ENCODE peak calls at places on chromosomes 5 and 9, in eight cellular contexts. Y is natural killer cell; K is stimulated activated CD4-positive, alpha-beta T cell treated with anti-CD3 and anti-CD28 coated beads, Interleukin-1b, Interleukin-23, amount 100 ng/mL, for 4 hours; A is uterus; X is cardiac fibroblast; T is anterior cingulate cortex; V is mesenchymal stem cell; E is stimulated activated CD8-positive, alpha-beta memory T cell treated with anti-CD3 and anti-CD28 coated beads, Interleukin-4, amount 100 ng/mL, for 1 hour. P is an unnamed sample.

GRCh38 chr9:133792721-133793470 is 54.7 kb upstream of the SARDH start:
- DNase-seq in Y (peak; percentile 56), K (peak; percentile 29), A (peak; percentile 82), X (peak; percentile 82), T (peak; percentile 65), V (peak; percentile 81), E (no peak), P (peak; percentile 92)

GRCh38 chr5:33362915-33363314 is 77.8 kb upstream of the TARS1 start:
- DNase-seq in Y (no peak), K (no peak), A (peak; percentile 51), X (peak; percentile 92), T (no peak), V (peak; percentile 85), E (no peak), P (no peak)

GRCh38 chr9:14238044-14238443 is 75.9 kb downstream of the NFIB start:
- DNase-seq in Y (no peak), K (no peak), A (no peak), X (no peak), T (no peak), V (peak; percentile 34), E (no peak), P (no peak)

GRCh38 chr9:38205279-38205678 is 136.3 kb upstream of the SHB start:
- DNase-seq in Y (no peak), K (no peak), A (no peak), X (no peak), T (no peak), V (no peak), E (no peak), P (no peak)

GRCh38 chr9:134130503-134131375 is 5.1 kb upstream of the WDR5 start:
- DNase-seq in Y (no peak), K (no peak), A (peak; percentile 56), X (peak; percentile 31), T (no peak), V (no peak), E (no peak), P (peak; percentile 41)

GRCh38 chr5:90170231-90170630 is 239.3 kb downstream of the CETN3 start:
- DNase-seq in Y (no peak), K (no peak), A (no peak), X (no peak), T (no peak), V (no peak), E (no peak), P (no peak)

GRCh38 chr9:6715755-6716643 is 41.8 kb upstream of the KDM4C start:
- DNase-seq in Y (peak; percentile 43), K (peak; percentile 45), A (peak; percentile 20), X (peak; percentile 33), T (peak; percentile 4), V (no peak), E (peak; percentile 19), P (peak; percentile 49)

GRCh38 chr5:149546974-149547373 is 4.3 kb downstream of the CSNK1A1 start:
- DNase-seq in Y (no peak), K (no peak), A (no peak), X (peak; percentile 13), T (no peak), V (no peak), E (no peak), P (no peak)

GRCh38 chr5:43037929-43038510 is 2.1 kb downstream of the ANXA2R start:
- DNase-seq in Y (peak; percentile 23), K (no peak), A (no peak), X (peak; percentile 83), T (no peak), V (peak; percentile 62), E (peak; percentile 7), P (peak; percentile 71)

P was measured in hepatic stellate cell.